ENCODE peak calls at places on chromosomes 3 and 15, in eight cellular contexts. M is right cardiac atrium; Z is psoas muscle; I is CD8-positive, alpha-beta memory T cell; B is heart right ventricle; L is esophagus muscularis mucosa; X is choroid plexus epithelial cell; U is uterus. C is an unnamed sample.

GRCh38 chr3:97882975-97883598 is 61.3 kb downstream of the CRYBG3 start:
- DNase-seq in M (no peak), Z (no peak), I (peak; percentile 10), B (no peak), L (no peak), X (peak; percentile 82), U (no peak), C (no peak)

GRCh38 chr3:125594581-125595011 is 701 bp downstream of the OSBPL11 start:
- DNase-seq in M (peak; percentile 60), Z (peak; percentile 28), I (no peak), B (peak; percentile 24), L (no peak), X (peak; percentile 34), U (no peak), C (peak; percentile 25)

GRCh38 chr15:44468713-44469385 is 41.4 kb downstream of the CTDSPL2 start:
- DNase-seq in M (no peak), Z (no peak), I (no peak), B (no peak), L (no peak), X (peak; percentile 66), U (no peak), C (no peak)

GRCh38 chr3:143002727-143003126 is 1.4 kb downstream of the U2SURP start:
- DNase-seq in M (no peak), Z (no peak), I (no peak), B (no peak), L (no peak), X (no peak), U (no peak), C (no peak)

GRCh38 chr15:64146885-64147681 is 4.4 kb upstream of the SNX22 start:
- DNase-seq in M (peak; percentile 59), Z (no peak), I (no peak), B (no peak), L (no peak), X (peak; percentile 82), U (no peak), C (peak; percentile 55)

GRCh38 chr3:63910873-63911272 is 1.3 kb downstream of the SCAANT1 start:
- DNase-seq in M (no peak), Z (no peak), I (peak; percentile 66), B (no peak), L (no peak), X (no peak), U (no peak), C (no peak)

GRCh38 chr3:141167681-141168080 is 63.9 kb upstream of the PXYLP1 start:
- DNase-seq in M (no peak), Z (no peak), I (no peak), B (no peak), L (no peak), X (no peak), U (no peak), C (no peak)

GRCh38 chr3:182544542-182544941 is 248.8 kb upstream of the ATP11B start:
- DNase-seq in M (no peak), Z (no peak), I (no peak), B (no peak), L (peak; percentile 81), X (no peak), U (no peak), C (no peak)

GRCh38 chr3:108804956-108805355 is 17.6 kb upstream of the TRAT1 start:
- DNase-seq in M (no peak), Z (no peak), I (no peak), B (no peak), L (no peak), X (no peak), U (no peak), C (no peak)

GRCh38 chr15:65275728-65276126 is 11.0 kb downstream of the PARP16 start:
- DNase-seq in M (no peak), Z (no peak), I (no peak), B (no peak), L (no peak), X (no peak), U (no peak), C (no peak)

GRCh38 chr3:67875338-67875737 is 220.9 kb upstream of the SUCLG2 start:
- DNase-seq in M (no peak), Z (no peak), I (no peak), B (no peak), L (no peak), X (no peak), U (no peak), C (no peak)

GRCh38 chr15:91929509-91929908 is 76.0 kb downstream of the SLCO3A1 start:
- DNase-seq in M (no peak), Z (no peak), I (no peak), B (no peak), L (no peak), X (no peak), U (peak; percentile 46), C (no peak)

GRCh38 chr15:64754663-64755426 is 20.5 kb downstream of the RBPMS2 start:
- DNase-seq in M (peak; percentile 47), Z (no peak), I (no peak), B (no peak), L (no peak), X (no peak), U (no peak), C (no peak)

GRCh38 chr3:120162400-120162799 is 68.2 kb upstream of the GSK3B start:
- DNase-seq in M (no peak), Z (no peak), I (no peak), B (no peak), L (no peak), X (peak; percentile 52), U (no peak), C (no peak)

GRCh38 chr3:128006471-128007424 is 45.5 kb upstream of the SEC61A1 start:
- DNase-seq in M (peak; percentile 66), Z (no peak), I (no peak), B (no peak), L (no peak), X (no peak), U (peak; percentile 19), C (peak; percentile 86)

GRCh38 chr3:66499881-66500574 is 794 bp downstream of the LRIG1 start:
- DNase-seq in M (peak; percentile 73), Z (peak; percentile 54), I (peak; percentile 24), B (peak; percentile 48), L (no peak), X (peak; percentile 29), U (peak; percentile 35), C (peak; percentile 64)

GRCh38 chr3:44030690-44031344 is 210.9 kb upstream of the TOPAZ1 start:
- DNase-seq in M (no peak), Z (no peak), I (no peak), B (no peak), L (no peak), X (peak; percentile 18), U (no peak), C (no peak)

GRCh38 chr3:80244390-80244789 is 476.6 kb upstream of the ROBO1 start:
- DNase-seq in M (no peak), Z (no peak), I (no peak), B (peak; percentile 8), L (no peak), X (peak; percentile 93), U (no peak), C (no peak)

GRCh38 chr3:124663690-124664089 is 66.6 kb upstream of the UMPS start:
- DNase-seq in M (no peak), Z (no peak), I (no peak), B (no peak), L (no peak), X (peak; percentile 25), U (no peak), C (no peak)

DNA sequence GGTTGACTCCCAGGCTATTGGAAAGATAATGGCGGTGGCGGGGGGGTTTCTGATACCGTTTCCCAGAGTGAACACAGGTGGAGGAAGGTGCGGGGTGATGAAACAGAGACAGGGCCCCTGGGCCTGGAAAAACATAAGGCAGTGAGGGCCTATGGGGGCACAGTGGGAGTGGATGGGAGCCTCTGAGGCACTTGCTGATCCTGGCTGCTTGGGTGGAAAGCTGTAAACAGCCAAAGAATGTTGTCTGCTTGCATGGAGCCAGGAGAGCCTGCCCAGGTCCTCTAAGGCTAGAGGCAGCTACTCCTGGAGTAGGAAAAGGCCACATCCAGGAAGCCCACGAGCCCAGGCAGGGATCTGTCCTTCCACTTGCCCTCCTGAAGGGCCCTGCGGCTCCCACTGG is 3.0 kb upstream of the SEMA3B start:
- DNase-seq in M (no peak), Z (no peak), I (no peak), B (no peak), L (no peak), X (no peak), U (no peak), C (no peak)
- H3K4me3 ChIP-seq in M (no peak overlapping the region), Z (no peak overlapping the region), I (no peak overlapping the region), B (peak overlapping the region; percentile 71), L (peak overlapping the region; percentile 60), X (no peak overlapping the region), U (no peak overlapping the region), C (no peak overlapping the region)

DNA sequence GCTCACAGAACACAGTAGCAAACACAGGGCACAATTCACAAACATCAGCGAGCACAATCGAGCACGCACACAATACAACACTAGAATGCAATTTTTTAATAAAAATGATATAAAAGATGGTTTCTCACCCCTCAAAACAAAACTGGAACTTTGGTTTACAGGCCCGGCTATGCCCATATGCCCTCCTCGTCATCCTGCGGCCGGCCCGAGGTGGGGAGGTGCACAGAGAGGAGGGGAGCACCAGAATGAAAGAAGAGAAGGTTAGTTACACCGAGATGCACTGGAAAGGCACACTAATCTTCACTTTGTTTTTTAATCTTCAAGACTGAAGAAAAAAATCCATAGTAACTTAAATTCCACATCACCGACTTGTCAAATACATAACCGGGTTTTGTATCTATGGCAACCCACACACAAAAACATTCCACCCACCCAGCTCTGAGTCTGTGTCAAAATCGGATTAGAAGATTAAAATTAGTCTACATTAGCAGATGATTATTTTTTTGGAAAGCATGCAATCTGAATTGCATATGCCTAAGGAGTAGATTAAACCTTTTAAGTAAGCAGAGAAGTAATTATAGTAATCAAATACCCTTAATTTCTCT is 196.7 kb upstream of the WNT5A start:
- DNase-seq in M (no peak), Z (no peak), I (no peak), B (no peak), L (no peak), X (peak; percentile 43), U (no peak), C (no peak)
- H3K4me3 ChIP-seq in M (no peak overlapping the region), Z (no peak overlapping the region), I (no peak overlapping the region), B (no peak overlapping the region), L (no peak overlapping the region), X (no peak overlapping the region), U (no peak overlapping the region), C (no peak overlapping the region)

DNA sequence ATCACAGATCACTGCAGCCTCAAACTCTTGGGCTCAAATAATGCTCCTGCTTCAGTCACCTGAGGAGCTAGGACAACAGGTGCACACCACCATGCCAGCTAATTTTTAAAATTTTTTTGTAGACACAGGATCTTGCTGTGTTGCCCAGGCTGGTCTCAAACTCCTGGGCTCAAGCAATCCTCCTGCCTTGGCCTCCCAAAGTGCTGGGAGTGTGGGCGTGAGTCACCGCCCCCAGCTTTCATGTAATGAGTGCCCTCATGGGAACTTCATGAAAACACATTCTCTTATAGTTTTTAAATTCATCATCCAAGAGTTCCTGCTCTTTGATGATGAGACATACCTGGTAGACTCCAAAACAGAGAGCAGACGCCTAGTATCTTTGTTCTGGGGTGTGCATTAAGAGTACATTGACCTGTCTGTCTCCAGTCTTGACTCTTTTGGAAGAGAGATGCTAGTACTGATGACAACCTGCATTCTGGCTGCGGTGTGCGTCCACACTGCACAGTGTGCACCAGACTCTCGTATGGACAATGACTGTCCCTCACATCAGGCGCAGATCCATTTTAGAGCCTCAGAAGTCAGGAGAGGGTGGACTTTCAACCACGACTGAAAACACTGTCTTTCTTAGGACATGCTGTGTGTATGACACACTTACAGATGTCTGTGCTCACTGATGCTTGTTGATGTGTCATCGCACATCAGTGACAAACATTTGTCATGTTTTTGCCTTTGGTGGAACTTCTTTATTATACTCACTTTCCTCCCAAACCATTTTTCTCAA is 2.0 kb downstream of the NRROS start:
- DNase-seq in M (no peak), Z (no peak), I (no peak), B (no peak), L (no peak), X (no peak), U (no peak), C (peak; percentile 11)
- H3K4me3 ChIP-seq in M (peak overlapping the region; percentile 71), Z (peak overlapping the region; percentile 73), I (peak overlapping the region; percentile 29), B (no peak overlapping the region), L (peak overlapping the region; percentile 64), X (no peak overlapping the region), U (no peak overlapping the region), C (no peak overlapping the region)

GRCh38 chr3:77281721-77282120 is 241.8 kb downstream of the ROBO2 start:
- DNase-seq in M (no peak), Z (no peak), I (no peak), B (no peak), L (no peak), X (peak; percentile 4), U (no peak), C (no peak)
- H3K4me3 ChIP-seq in M (no peak overlapping the region), Z (no peak overlapping the region), I (no peak overlapping the region), B (no peak overlapping the region), L (no peak overlapping the region), X (no peak overlapping the region), U (no peak overlapping the region), C (no peak overlapping the region)